ENCODE peak calls at places on chromosome 21, in six cellular contexts. Q is upper lobe of right lung; R is CD14-positive monocyte; O is activated T-helper 1 cell treated with anti-CD3 and anti-CD28 coated beads, Interleukin-12 subunit alpha, Interleukin-12 subunit beta, Interleukin-2, Interleukin-4 antibody, amounts not matched to agents 30 ng/mL and 10 ng/mL and 1 ng/mL, durations not matched to agents 14 hours and 24 hours and 36 hours; T is SW480; S is cardiac fibroblast. Z is an unnamed sample.

GRCh38 chr21:26226724-26227123 is 56.2 kb upstream of the APP start:
- DNase-seq in Q (no peak), R (no peak), O (no peak), T (no peak), S (no peak), Z (no peak)

GRCh38 chr21:36504067-36505058 is 24.4 kb upstream of the CLDN14 start:
- DNase-seq in Q (no peak), R (no peak), O (no peak), T (peak), S (peak), Z (no peak)

GRCh38 chr21:46667735-46668380 is 32.4 kb downstream of the PRMT2 start:
- DNase-seq in Q (no peak), R (no peak), O (no peak), T (peak), S (peak), Z (no peak)

GRCh38 chr21:14833221-14833620 is 231.6 kb downstream of the NRIP1 start:
- DNase-seq in Q (no peak), R (no peak), O (no peak), T (no peak), S (no peak), Z (no peak)

GRCh38 chr21:31874817-31875216 is 2.0 kb downstream of the HUNK start:
- DNase-seq in Q (no peak), R (no peak), O (no peak), T (peak), S (no peak), Z (no peak)

GRCh38 chr21:38733973-38734546 is 71.7 kb upstream of the ETS2 start:
- DNase-seq in Q (peak), R (peak), O (peak), T (peak), S (peak), Z (peak)

GRCh38 chr21:45538381-45539045 is 3.7 kb downstream of the SLC19A1 start:
- DNase-seq in Q (peak), R (peak), O (no peak), T (no peak), S (no peak), Z (peak)

GRCh38 chr21:44436958-44437357 is 18.4 kb upstream of the LRRC3 start:
- DNase-seq in Q (peak), R (no peak), O (no peak), T (no peak), S (no peak), Z (peak)

GRCh38 chr21:43921979-43922945 is 57.2 kb downstream of the AGPAT3 start:
- DNase-seq in Q (no peak), R (no peak), O (no peak), T (peak), S (peak), Z (no peak)

GRCh38 chr21:44360174-44360573 is 6.8 kb downstream of the TRPM2 start:
- DNase-seq in Q (no peak), R (peak), O (no peak), T (no peak), S (no peak), Z (no peak)

GRCh38 chr21:21715286-21715969 is 717.2 kb downstream of the NCAM2 start:
- DNase-seq in Q (no peak), R (no peak), O (no peak), T (no peak), S (peak), Z (no peak)

GRCh38 chr21:42639646-42640152 is 13.7 kb upstream of the PDE9A start:
- DNase-seq in Q (peak), R (no peak), O (no peak), T (no peak), S (no peak), Z (no peak)

GRCh38 chr21:34272321-34272720 is 91.5 kb upstream of the KCNE2 start:
- DNase-seq in Q (no peak), R (no peak), O (no peak), T (no peak), S (no peak), Z (no peak)